ENCODE peak calls at places on chromosome 13, in seven cellular contexts. One of them, this sample, is unnamed.

GRCh38 chr13:36130542-36131214 is 504 bp downstream of the DCLK1 start:
- DNase-seq in HCT116: no peak
- DNase-seq in NB4: no peak
- DNase-seq in fibroblast of villous mesenchyme: no peak
- DNase-seq in A549: no peak
- DNase-seq in esophagus muscularis mucosa: no peak
- DNase-seq in CD8-positive, alpha-beta T cell: no peak
- DNase-seq in this sample: no peak

GRCh38 chr13:31242935-31243334 is 43.2 kb downstream of the B3GLCT start:
- DNase-seq in HCT116: no peak
- DNase-seq in NB4: no peak
- DNase-seq in fibroblast of villous mesenchyme: peak
- DNase-seq in A549: no peak
- DNase-seq in esophagus muscularis mucosa: no peak
- DNase-seq in CD8-positive, alpha-beta T cell: no peak
- DNase-seq in this sample: no peak

GRCh38 chr13:76663941-76664340 is 222.3 kb downstream of the KCTD12 start:
- DNase-seq in HCT116: no peak
- DNase-seq in NB4: peak
- DNase-seq in fibroblast of villous mesenchyme: peak
- DNase-seq in A549: no peak
- DNase-seq in esophagus muscularis mucosa: no peak
- DNase-seq in CD8-positive, alpha-beta T cell: no peak
- DNase-seq in this sample: no peak

GRCh38 chr13:109867766-109868165 is 81.4 kb upstream of the IRS2 start:
- DNase-seq in HCT116: no peak
- DNase-seq in NB4: no peak
- DNase-seq in fibroblast of villous mesenchyme: peak
- DNase-seq in A549: no peak
- DNase-seq in esophagus muscularis mucosa: no peak
- DNase-seq in CD8-positive, alpha-beta T cell: no peak
- DNase-seq in this sample: no peak

GRCh38 chr13:100904293-100904976 is 229.8 kb upstream of the TMTC4 start:
- DNase-seq in HCT116: no peak
- DNase-seq in NB4: no peak
- DNase-seq in fibroblast of villous mesenchyme: no peak
- DNase-seq in A549: no peak
- DNase-seq in esophagus muscularis mucosa: no peak
- DNase-seq in CD8-positive, alpha-beta T cell: no peak
- DNase-seq in this sample: no peak

GRCh38 chr13:33322474-33322827 is 36.9 kb upstream of the STARD13 start:
- DNase-seq in HCT116: no peak
- DNase-seq in NB4: no peak
- DNase-seq in fibroblast of villous mesenchyme: peak
- DNase-seq in A549: no peak
- DNase-seq in esophagus muscularis mucosa: no peak
- DNase-seq in CD8-positive, alpha-beta T cell: no peak
- DNase-seq in this sample: no peak

GRCh38 chr13:34207334-34207733 is 389.4 kb downstream of the RFC3 start:
- DNase-seq in HCT116: no peak
- DNase-seq in NB4: no peak
- DNase-seq in fibroblast of villous mesenchyme: peak
- DNase-seq in A549: peak
- DNase-seq in esophagus muscularis mucosa: no peak
- DNase-seq in CD8-positive, alpha-beta T cell: no peak
- DNase-seq in this sample: no peak

GRCh38 chr13:113232208-113233003 is 23.0 kb downstream of the CUL4A start:
- DNase-seq in HCT116: no peak
- DNase-seq in NB4: no peak
- DNase-seq in fibroblast of villous mesenchyme: no peak
- DNase-seq in A549: no peak
- DNase-seq in esophagus muscularis mucosa: no peak
- DNase-seq in CD8-positive, alpha-beta T cell: no peak
- DNase-seq in this sample: no peak

GRCh38 chr13:33279414-33279813 is 6.1 kb downstream of the STARD13 start:
- DNase-seq in HCT116: no peak
- DNase-seq in NB4: no peak
- DNase-seq in fibroblast of villous mesenchyme: no peak
- DNase-seq in A549: no peak
- DNase-seq in esophagus muscularis mucosa: no peak
- DNase-seq in CD8-positive, alpha-beta T cell: no peak
- DNase-seq in this sample: no peak

GRCh38 chr13:113456116-113456702 is 2.9 kb upstream of the ADPRHL1 start:
- DNase-seq in HCT116: no peak
- DNase-seq in NB4: no peak
- DNase-seq in fibroblast of villous mesenchyme: no peak
- DNase-seq in A549: no peak
- DNase-seq in esophagus muscularis mucosa: no peak
- DNase-seq in CD8-positive, alpha-beta T cell: no peak
- DNase-seq in this sample: no peak

GRCh38 chr13:110536006-110536693 is 25.4 kb downstream of the RAB20 start:
- DNase-seq in HCT116: no peak
- DNase-seq in NB4: peak
- DNase-seq in fibroblast of villous mesenchyme: no peak
- DNase-seq in A549: no peak
- DNase-seq in esophagus muscularis mucosa: no peak
- DNase-seq in CD8-positive, alpha-beta T cell: no peak
- DNase-seq in this sample: no peak

GRCh38 chr13:74103970-74104555 is 30.1 kb downstream of the KLF12 start:
- DNase-seq in HCT116: no peak
- DNase-seq in NB4: no peak
- DNase-seq in fibroblast of villous mesenchyme: no peak
- DNase-seq in A549: no peak
- DNase-seq in esophagus muscularis mucosa: no peak
- DNase-seq in CD8-positive, alpha-beta T cell: no peak
- DNase-seq in this sample: no peak

GRCh38 chr13:113759525-113760137 is 605 bp downstream of the TMEM255B start:
- DNase-seq in HCT116: no peak
- DNase-seq in NB4: no peak
- DNase-seq in fibroblast of villous mesenchyme: peak
- DNase-seq in A549: peak
- DNase-seq in esophagus muscularis mucosa: no peak
- DNase-seq in CD8-positive, alpha-beta T cell: no peak
- DNase-seq in this sample: no peak

GRCh38 chr13:23579886-23580706 is 9.9 kb downstream of the TNFRSF19 start:
- DNase-seq in HCT116: no peak
- DNase-seq in NB4: no peak
- DNase-seq in fibroblast of villous mesenchyme: peak
- DNase-seq in A549: no peak
- DNase-seq in esophagus muscularis mucosa: no peak
- DNase-seq in CD8-positive, alpha-beta T cell: no peak
- DNase-seq in this sample: peak

GRCh38 chr13:21075303-21076264 is 14.2 kb upstream of the LATS2 start:
- DNase-seq in HCT116: no peak
- DNase-seq in NB4: peak
- DNase-seq in fibroblast of villous mesenchyme: peak
- DNase-seq in A549: no peak
- DNase-seq in esophagus muscularis mucosa: no peak
- DNase-seq in CD8-positive, alpha-beta T cell: peak
- DNase-seq in this sample: peak

GRCh38 chr13:29810898-29811297 is 39.5 kb downstream of the UBL3 start:
- DNase-seq in HCT116: no peak
- DNase-seq in NB4: no peak
- DNase-seq in fibroblast of villous mesenchyme: no peak
- DNase-seq in A549: no peak
- DNase-seq in esophagus muscularis mucosa: no peak
- DNase-seq in CD8-positive, alpha-beta T cell: no peak
- DNase-seq in this sample: no peak

DNA sequence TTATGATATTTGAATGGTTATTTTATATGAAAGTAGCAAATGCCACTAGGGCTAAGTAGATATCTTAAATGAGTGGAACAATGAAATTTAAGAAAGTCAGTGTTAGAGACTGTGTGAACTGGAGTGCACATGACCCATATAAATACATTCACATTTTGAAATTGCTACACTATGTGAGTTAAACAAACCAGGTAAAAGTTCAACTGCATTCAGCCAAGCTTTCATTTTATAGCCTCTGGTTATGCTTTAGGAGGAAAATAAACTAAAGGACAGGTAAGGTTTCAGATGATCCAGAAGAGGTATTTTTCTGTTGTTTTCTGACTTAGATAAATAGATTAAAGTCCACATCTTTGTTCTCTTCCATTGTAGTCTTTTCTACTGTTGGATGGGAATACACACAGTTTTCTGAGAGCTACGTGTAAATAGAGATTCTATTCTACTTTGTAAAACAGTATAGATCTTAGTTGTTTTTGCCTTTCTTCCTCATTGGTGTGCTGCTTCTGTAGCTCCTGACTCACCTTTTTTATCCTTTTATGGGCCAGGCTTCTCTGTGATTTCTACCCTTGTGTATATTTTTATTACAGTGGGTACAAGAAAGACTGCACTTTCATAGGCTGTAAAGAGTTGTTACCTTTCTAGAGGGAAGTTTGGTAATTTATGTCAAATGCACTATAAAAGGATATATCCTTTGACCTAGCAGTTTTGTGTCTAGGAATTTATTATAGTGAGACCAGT is 54.6 kb upstream of the KCTD4 start:
- DNase-seq in HCT116: no peak
- DNase-seq in NB4: no peak
- DNase-seq in fibroblast of villous mesenchyme: no peak
- DNase-seq in A549: no peak
- DNase-seq in esophagus muscularis mucosa: no peak
- DNase-seq in CD8-positive, alpha-beta T cell: no peak
- DNase-seq in this sample: no peak
- H3K4me3 ChIP-seq in HCT116: no peak
- H3K4me3 ChIP-seq in NB4: no peak
- H3K4me3 ChIP-seq in fibroblast of villous mesenchyme: no peak
- H3K4me3 ChIP-seq in A549: no peak
- H3K4me3 ChIP-seq in esophagus muscularis mucosa: no peak
- H3K4me3 ChIP-seq in CD8-positive, alpha-beta T cell: no peak
- H3K4me3 ChIP-seq in this sample: no peak

DNA sequence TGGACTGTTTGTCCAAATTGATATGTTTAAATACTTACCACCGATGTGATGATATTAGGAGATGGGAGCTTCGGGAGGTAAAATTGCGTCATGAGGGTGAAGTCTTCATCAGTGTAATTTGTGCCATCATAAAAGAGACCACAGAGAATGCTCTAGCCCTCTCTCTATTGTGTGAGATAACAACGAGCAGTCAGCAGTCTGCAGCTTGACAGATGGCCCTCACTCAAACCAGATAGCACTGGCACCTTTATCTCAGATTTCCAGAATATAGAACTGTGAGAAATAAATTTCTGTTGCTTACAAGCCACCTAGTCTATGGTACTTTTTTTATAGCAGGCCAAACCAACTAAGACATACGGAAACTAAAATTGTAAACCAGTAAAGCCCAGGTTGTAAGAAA is 1718.9 kb upstream of the MIR17HG start:
- DNase-seq in HCT116: no peak
- DNase-seq in NB4: no peak
- DNase-seq in fibroblast of villous mesenchyme: no peak
- DNase-seq in A549: no peak
- DNase-seq in esophagus muscularis mucosa: no peak
- DNase-seq in CD8-positive, alpha-beta T cell: no peak
- DNase-seq in this sample: no peak
- TF ChIP-seq CTCF in HCT116: no peak
- TF ChIP-seq CTCF in NB4: no peak
- TF ChIP-seq CTCF in fibroblast of villous mesenchyme: no peak
- TF ChIP-seq CTCF in A549: no peak
- TF ChIP-seq CTCF in esophagus muscularis mucosa: no peak
- TF ChIP-seq CTCF in CD8-positive, alpha-beta T cell: no peak
- TF ChIP-seq CTCF in this sample: no peak

DNA sequence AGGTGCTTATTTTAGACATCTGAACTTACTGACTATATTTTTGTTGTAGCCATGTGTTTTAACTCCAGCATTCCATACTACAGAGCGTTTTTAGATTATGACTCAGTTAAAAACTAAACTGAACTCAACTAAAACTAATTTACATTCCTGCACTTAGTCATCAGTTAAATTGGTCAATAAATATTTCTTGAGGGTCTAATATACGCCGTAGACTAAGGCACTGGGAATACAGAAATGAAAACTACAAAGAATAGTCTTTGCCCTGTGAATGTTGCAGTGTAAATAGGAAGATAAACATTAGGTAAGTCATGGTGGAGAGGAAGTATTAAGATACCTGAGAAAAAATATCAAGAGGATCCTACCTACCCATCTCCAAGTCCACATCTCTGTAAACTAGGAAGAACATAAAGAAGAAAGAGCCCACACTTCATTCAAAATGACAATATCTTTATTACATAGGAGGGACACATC is 52.7 kb downstream of the MBNL2 start:
- DNase-seq in HCT116: no peak
- DNase-seq in NB4: no peak
- DNase-seq in fibroblast of villous mesenchyme: peak
- DNase-seq in A549: no peak
- DNase-seq in esophagus muscularis mucosa: no peak
- DNase-seq in CD8-positive, alpha-beta T cell: no peak
- DNase-seq in this sample: no peak
- H3K4me3 ChIP-seq in HCT116: peak
- H3K4me3 ChIP-seq in NB4: no peak
- H3K4me3 ChIP-seq in fibroblast of villous mesenchyme: peak
- H3K4me3 ChIP-seq in A549: no peak
- H3K4me3 ChIP-seq in esophagus muscularis mucosa: no peak
- H3K4me3 ChIP-seq in CD8-positive, alpha-beta T cell: no peak
- H3K4me3 ChIP-seq in this sample: no peak

GRCh38 chr13:42272776-42273175 is 824 bp downstream of the AKAP11 start:
- DNase-seq in HCT116: no peak
- DNase-seq in NB4: no peak
- DNase-seq in fibroblast of villous mesenchyme: no peak
- DNase-seq in A549: no peak
- DNase-seq in esophagus muscularis mucosa: no peak
- DNase-seq in CD8-positive, alpha-beta T cell: no peak
- DNase-seq in this sample: no peak

GRCh38 chr13:42270857-42271215 is 1.1 kb upstream of the AKAP11 start:
- DNase-seq in HCT116: no peak
- DNase-seq in NB4: no peak
- DNase-seq in fibroblast of villous mesenchyme: no peak
- DNase-seq in A549: no peak
- DNase-seq in esophagus muscularis mucosa: no peak
- DNase-seq in CD8-positive, alpha-beta T cell: no peak
- DNase-seq in this sample: peak

GRCh38 chr13:42272115-42272756 is at the start of gene AKAP11:
- DNase-seq in HCT116: no peak
- DNase-seq in NB4: peak
- DNase-seq in fibroblast of villous mesenchyme: peak
- DNase-seq in A549: peak
- DNase-seq in esophagus muscularis mucosa: peak
- DNase-seq in CD8-positive, alpha-beta T cell: peak
- DNase-seq in this sample: no peak

GRCh38 chr13:42270160-42270856 is 1.6 kb upstream of the AKAP11 start:
- DNase-seq in HCT116: no peak
- DNase-seq in NB4: no peak
- DNase-seq in fibroblast of villous mesenchyme: no peak
- DNase-seq in A549: no peak
- DNase-seq in esophagus muscularis mucosa: no peak
- DNase-seq in CD8-positive, alpha-beta T cell: no peak
- DNase-seq in this sample: no peak

GRCh38 chr13:42271337-42272114 is 426 bp upstream of the AKAP11 start:
- DNase-seq in HCT116: peak
- DNase-seq in NB4: peak
- DNase-seq in fibroblast of villous mesenchyme: peak
- DNase-seq in A549: peak
- DNase-seq in esophagus muscularis mucosa: peak
- DNase-seq in CD8-positive, alpha-beta T cell: peak
- DNase-seq in this sample: peak
- TF ChIP-seq CTCF in HCT116: no peak
- TF ChIP-seq CTCF in NB4: no peak
- TF ChIP-seq CTCF in fibroblast of villous mesenchyme: no peak
- TF ChIP-seq CTCF in A549: no peak
- TF ChIP-seq CTCF in esophagus muscularis mucosa: no peak
- TF ChIP-seq CTCF in CD8-positive, alpha-beta T cell: no peak
- TF ChIP-seq CTCF in this sample: no peak